ENCODE peak calls at places on chromosome X, in six cellular contexts. L, J, G, T, N and W are unnamed samples.

GRCh38 chrX:19342331-19342906 is 1.3 kb upstream of the PDHA1 start:
- DNase-seq in L (no peak), J (no peak), G (no peak), T (no peak), N (no peak), W (no peak)

GRCh38 chrX:153773218-153773611 is 7.6 kb upstream of the SRPK3 start:
- DNase-seq in L (no peak), J (peak), G (no peak), T (no peak), N (no peak), W (no peak)

GRCh38 chrX:18701621-18702361 is 5.7 kb upstream of the PPEF1 start:
- DNase-seq in L (no peak), J (no peak), G (peak), T (no peak), N (peak), W (no peak)

GRCh38 chrX:41142130-41142529 is 56.9 kb downstream of the USP9X start:
- DNase-seq in L (no peak), J (no peak), G (no peak), T (no peak), N (no peak), W (no peak)

GRCh38 chrX:119482497-119483480 is 14.5 kb downstream of the SLC25A5 start:
- DNase-seq in L (peak), J (peak), G (no peak), T (peak), N (peak), W (no peak)

GRCh38 chrX:118254611-118255010 is 91.3 kb upstream of the WDR44 start:
- DNase-seq in L (peak), J (no peak), G (peak), T (peak), N (peak), W (peak)

GRCh38 chrX:57677132-57677858 is 2.8 kb downstream of the NLRP2B start:
- DNase-seq in L (no peak), J (peak), G (no peak), T (no peak), N (no peak), W (no peak)

GRCh38 chrX:151694661-151695582 is at the start of gene PRRG3:
- DNase-seq in L (no peak), J (no peak), G (no peak), T (no peak), N (no peak), W (no peak)

GRCh38 chrX:149497626-149498025 is 7.5 kb downstream of the IDS start:
- DNase-seq in L (no peak), J (no peak), G (peak), T (peak), N (peak), W (no peak)

GRCh38 chrX:16578218-16578617 is 71.7 kb upstream of the S100G start:
- DNase-seq in L (no peak), J (no peak), G (no peak), T (no peak), N (peak), W (no peak)

GRCh38 chrX:118117069-118117405 is 427 bp upstream of the KLHL13 start:
- DNase-seq in L (no peak), J (peak), G (peak), T (no peak), N (no peak), W (no peak)

GRCh38 chrX:117645639-117646038 is 471.0 kb downstream of the KLHL13 start:
- DNase-seq in L (no peak), J (no peak), G (no peak), T (no peak), N (no peak), W (no peak)

GRCh38 chrX:122641826-122642225 is 542.3 kb upstream of the GRIA3 start:
- DNase-seq in L (no peak), J (no peak), G (no peak), T (no peak), N (peak), W (no peak)

GRCh38 chrX:1422135-1422465 is 30.2 kb upstream of the SLC25A6 start:
- DNase-seq in L (no peak), J (peak), G (no peak), T (no peak), N (no peak), W (no peak)

GRCh38 chrX:96182366-96182765 is 502.3 kb upstream of the DIAPH2 start:
- DNase-seq in L (no peak), J (no peak), G (no peak), T (peak), N (peak), W (no peak)

GRCh38 chrX:71222929-71223328 is at the start of gene GJB1:
- DNase-seq in L (peak), J (peak), G (no peak), T (no peak), N (no peak), W (no peak)

GRCh38 chrX:46758956-46759644 is at the start of gene SLC9A7:
- DNase-seq in L (peak), J (peak), G (peak), T (peak), N (peak), W (peak)

GRCh38 chrX:68938244-68939004 is 109.6 kb downstream of the EFNB1 start:
- DNase-seq in L (no peak), J (no peak), G (no peak), T (no peak), N (peak), W (no peak)